ENCODE peak calls at places on chromosomes 6 and 20, in nine cellular contexts. Z is fibroblast of the aortic adventitia, R is spleen, W is right atrium auricular region, N is testis, I is tibial artery, M is AG04450, Q is esophagus muscularis mucosa, B is fibroblast of lung. K is an unnamed sample.

GRCh38 chr6:126170875-126171489 is 168.9 kb upstream of the CENPW start:
- DNase-seq in Z (peak; percentile 42), R (no peak), W (no peak), N (peak; percentile 25), I (no peak), M (no peak), Q (peak; percentile 21), B (peak; percentile 34), K (no peak)

GRCh38 chr6:32970413-32971244 is 2.2 kb downstream of the BRD2 start:
- DNase-seq in Z (peak; percentile 92), R (peak; percentile 97), W (peak; percentile 86), N (peak; percentile 90), I (peak; percentile 96), M (peak; percentile 86), Q (peak; percentile 97), B (peak; percentile 92), K (peak; percentile 92)

GRCh38 chr6:130293800-130294199 is 71.0 kb upstream of the SAMD3 start:
- DNase-seq in Z (peak; percentile 84), R (no peak), W (no peak), N (peak; percentile 51), I (no peak), M (peak; percentile 44), Q (no peak), B (peak; percentile 74), K (no peak)

GRCh38 chr6:49001856-49002255 is 461.2 kb downstream of the MMUT start:
- DNase-seq in Z (peak; percentile 94), R (no peak), W (no peak), N (no peak), I (no peak), M (no peak), Q (no peak), B (peak; percentile 19), K (no peak)

GRCh38 chr6:30156262-30156599 is 4.8 kb downstream of the TRIM10 start:
- DNase-seq in Z (peak; percentile 73), R (no peak), W (peak; percentile 69), N (peak; percentile 40), I (no peak), M (no peak), Q (peak; percentile 50), B (peak; percentile 26), K (no peak)

GRCh38 chr20:58127731-58128130 is 100.7 kb downstream of the ANKRD60 start:
- DNase-seq in Z (peak; percentile 46), R (no peak), W (peak; percentile 54), N (no peak), I (peak; percentile 63), M (no peak), Q (peak; percentile 50), B (peak; percentile 43), K (peak; percentile 68)

GRCh38 chr6:8551386-8551785 is 116.0 kb upstream of the SLC35B3 start:
- DNase-seq in Z (no peak), R (no peak), W (no peak), N (no peak), I (no peak), M (no peak), Q (no peak), B (no peak), K (no peak)

GRCh38 chr6:5422321-5422915 is 161.1 kb downstream of the FARS2 start:
- DNase-seq in Z (peak; percentile 43), R (no peak), W (no peak), N (peak; percentile 17), I (no peak), M (peak; percentile 21), Q (no peak), B (peak; percentile 39), K (no peak)

GRCh38 chr20:57043091-57043490 is 223.3 kb downstream of the BMP7 start:
- DNase-seq in Z (no peak), R (no peak), W (no peak), N (no peak), I (no peak), M (no peak), Q (no peak), B (no peak), K (no peak)

GRCh38 chr6:39377530-39377929 is 55.0 kb upstream of the KCNK16 start:
- DNase-seq in Z (peak; percentile 60), R (no peak), W (peak; percentile 67), N (peak; percentile 84), I (peak; percentile 77), M (no peak), Q (no peak), B (peak; percentile 81), K (peak; percentile 76)

GRCh38 chr20:3820048-3820900 is at the start of gene AP5S1:
- DNase-seq in Z (peak; percentile 97), R (peak; percentile 99), W (peak; percentile 98), N (peak; percentile 99), I (peak; percentile 98), M (no peak), Q (peak; percentile 99), B (peak; percentile 97), K (peak; percentile 98)

GRCh38 chr6:81834141-81834621 is 81.7 kb upstream of the TENT5A start:
- DNase-seq in Z (peak; percentile 67), R (no peak), W (peak; percentile 71), N (no peak), I (no peak), M (peak; percentile 8), Q (no peak), B (peak; percentile 13), K (no peak)

GRCh38 chr6:118544105-118544504 is 4.0 kb upstream of the PLN start:
- DNase-seq in Z (no peak), R (no peak), W (no peak), N (no peak), I (no peak), M (no peak), Q (no peak), B (no peak), K (no peak)

GRCh38 chr6:130749402-130749801 is 77.8 kb upstream of the SMLR1 start:
- DNase-seq in Z (no peak), R (no peak), W (no peak), N (no peak), I (no peak), M (no peak), Q (no peak), B (no peak), K (no peak)

GRCh38 chr6:156775717-156776116 is 1.5 kb upstream of the ARID1B start:
- DNase-seq in Z (peak; percentile 54), R (no peak), W (no peak), N (no peak), I (no peak), M (no peak), Q (no peak), B (no peak), K (no peak)
- H3K4me3 ChIP-seq in Z (peak overlapping the region; percentile 11), R (no peak overlapping the region), W (no peak overlapping the region), N (peak overlapping the region; percentile 82), I (no peak overlapping the region), M (peak overlapping the region; percentile 32), Q (no peak overlapping the region), B (no peak overlapping the region), K (peak overlapping the region; percentile 92)

DNA sequence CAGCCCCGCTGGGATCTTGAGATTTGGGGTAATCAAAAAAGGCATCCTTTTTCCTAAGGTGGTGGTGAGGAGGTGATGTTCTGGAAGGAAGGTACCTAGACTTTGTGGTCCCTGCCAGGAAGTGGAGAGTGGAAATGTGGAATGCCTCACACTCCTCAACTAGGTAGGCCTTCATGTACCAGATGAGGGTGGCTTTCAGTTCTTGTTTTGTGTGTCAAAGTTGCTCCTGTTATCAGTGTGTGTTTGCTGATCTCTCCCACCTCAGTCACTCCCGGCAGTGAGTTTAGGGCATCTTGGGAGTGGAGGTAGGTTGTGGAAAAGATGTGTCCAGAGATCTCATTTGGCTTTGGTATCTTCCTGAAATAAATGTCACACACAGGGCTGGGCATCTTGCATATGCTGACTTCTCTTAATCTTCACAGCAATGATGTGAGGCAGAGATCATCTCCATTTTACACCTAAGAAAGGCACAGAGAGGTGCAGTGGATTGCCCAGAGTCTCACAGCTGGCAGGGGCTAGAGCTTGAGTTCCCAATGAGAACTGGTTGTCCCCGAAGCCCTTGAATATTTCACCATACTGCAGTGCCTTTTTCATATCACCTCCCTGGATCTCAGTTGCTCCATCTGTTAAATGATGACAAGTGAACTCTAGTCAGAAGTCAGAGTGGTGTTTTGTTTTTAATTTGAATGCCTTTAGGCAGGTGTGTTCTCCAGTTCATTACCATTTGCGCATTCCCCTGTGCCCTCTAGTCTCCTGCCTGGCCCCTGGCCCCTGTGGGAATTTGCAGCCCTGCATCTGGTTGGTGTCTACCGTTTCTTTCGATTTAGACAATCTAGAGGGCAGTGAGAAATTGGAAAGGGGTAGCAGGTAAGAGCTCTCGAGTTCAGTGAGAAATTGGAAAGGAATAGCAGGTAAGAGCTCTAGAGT is 2.9 kb downstream of the PKIG start:
- DNase-seq in Z (no peak), R (no peak), W (no peak), N (no peak), I (no peak), M (no peak), Q (no peak), B (no peak), K (no peak)
- H3K4me3 ChIP-seq in Z (no peak overlapping the region), R (peak overlapping the region; percentile 34), W (peak overlapping the region; percentile 60), N (no peak overlapping the region), I (peak overlapping the region; percentile 44), M (no peak overlapping the region), Q (peak overlapping the region; percentile 53), B (no peak overlapping the region), K (no peak overlapping the region)

DNA sequence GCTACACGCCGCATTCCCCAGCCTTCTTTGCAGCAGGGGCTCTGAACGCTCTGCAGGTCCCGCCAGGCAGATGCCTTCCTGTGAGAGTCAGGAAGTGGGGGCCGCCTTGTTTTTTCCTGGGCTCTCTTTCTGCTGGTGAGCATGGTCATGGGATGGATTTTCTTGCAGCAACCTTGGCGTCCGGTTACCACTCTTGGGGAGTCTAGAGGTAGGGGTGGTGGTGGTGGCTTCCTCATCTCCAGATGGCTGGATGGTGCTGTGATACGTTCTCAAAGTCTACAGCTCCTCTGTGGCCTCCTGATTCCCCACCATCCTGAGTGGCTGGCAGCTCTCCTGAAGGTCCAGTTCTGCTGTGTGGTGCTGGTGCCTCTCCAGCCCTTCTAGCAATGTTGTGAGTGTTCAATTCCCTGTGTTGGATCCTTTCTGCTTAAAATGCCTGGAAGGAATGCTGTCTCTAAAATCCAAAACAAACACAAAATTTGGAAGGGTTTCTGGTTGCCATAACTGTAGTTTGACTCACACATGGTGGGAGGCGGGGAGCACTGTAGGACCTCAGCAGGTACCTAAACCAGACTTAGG is 111.9 kb downstream of the CEBPB start:
- DNase-seq in Z (peak; percentile 91), R (peak; percentile 37), W (no peak), N (no peak), I (no peak), M (no peak), Q (no peak), B (no peak), K (peak; percentile 61)
- H3K4me3 ChIP-seq in Z (no peak overlapping the region), R (no peak overlapping the region), W (no peak overlapping the region), N (no peak overlapping the region), I (no peak overlapping the region), M (no peak overlapping the region), Q (no peak overlapping the region), B (no peak overlapping the region), K (no peak overlapping the region)

DNA sequence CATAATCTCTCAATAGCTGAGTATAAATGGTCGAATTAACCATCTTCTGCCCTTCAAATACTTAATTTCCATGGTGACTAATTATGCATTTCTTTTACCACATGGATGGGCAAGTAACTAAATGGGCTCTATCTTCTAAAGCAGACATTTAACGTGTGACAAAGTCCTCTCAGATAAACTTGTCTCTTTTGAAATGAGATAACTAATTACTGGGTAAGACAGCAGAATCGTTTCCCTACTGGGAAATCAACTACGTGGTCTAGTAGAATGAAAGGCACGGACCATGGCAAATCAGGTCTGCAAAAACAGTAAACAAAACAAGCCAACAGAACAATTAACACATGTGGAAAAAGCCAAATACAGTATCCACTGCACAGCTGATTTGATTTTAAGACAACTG is 137.7 kb downstream of the BACH2 start:
- DNase-seq in Z (no peak), R (no peak), W (no peak), N (no peak), I (no peak), M (no peak), Q (no peak), B (no peak), K (no peak)
- H3K4me3 ChIP-seq in Z (no peak overlapping the region), R (no peak overlapping the region), W (no peak overlapping the region), N (no peak overlapping the region), I (no peak overlapping the region), M (no peak overlapping the region), Q (no peak overlapping the region), B (no peak overlapping the region), K (no peak overlapping the region)